ENCODE peak calls at places on chromosome 1, in ten cellular contexts. S, O, V, N, R, F, C, W, B and U are unnamed samples.

GRCh38 chr1:152745289-152745704 is 12.5 kb upstream of the KPRP start:
- DNase-seq in S (no peak), O (no peak), V (no peak), N (peak), R (peak), F (no peak), C (no peak), W (peak), B (no peak), U (no peak)

GRCh38 chr1:44802306-44803061 is 2.3 kb downstream of the PLK3 start:
- DNase-seq in S (no peak), O (no peak), V (no peak), N (no peak), R (no peak), F (no peak), C (no peak), W (no peak), B (peak), U (no peak)

GRCh38 chr1:3068400-3069361 is at the start of gene PRDM16:
- DNase-seq in S (no peak), O (peak), V (peak), N (peak), R (no peak), F (no peak), C (peak), W (peak), B (no peak), U (no peak)

GRCh38 chr1:246836647-246837046 is 95.1 kb downstream of the AHCTF1 start:
- DNase-seq in S (no peak), O (no peak), V (no peak), N (no peak), R (no peak), F (no peak), C (no peak), W (no peak), B (no peak), U (no peak)

GRCh38 chr1:92961131-92961895 is at the start of gene DIPK1A:
- DNase-seq in S (peak), O (peak), V (peak), N (peak), R (no peak), F (peak), C (peak), W (peak), B (peak), U (peak)

GRCh38 chr1:167987174-167987573 is 50.3 kb upstream of the MPC2 start:
- DNase-seq in S (no peak), O (no peak), V (no peak), N (no peak), R (no peak), F (no peak), C (no peak), W (no peak), B (no peak), U (no peak)

GRCh38 chr1:231416896-231417295 is 5.2 kb downstream of the EGLN1 start:
- DNase-seq in S (no peak), O (no peak), V (no peak), N (no peak), R (no peak), F (no peak), C (no peak), W (no peak), B (no peak), U (no peak)

GRCh38 chr1:203660069-203660468 is 33.4 kb downstream of the ATP2B4 start:
- DNase-seq in S (no peak), O (no peak), V (no peak), N (no peak), R (no peak), F (no peak), C (no peak), W (no peak), B (no peak), U (no peak)

GRCh38 chr1:37721565-37721964 is 29.2 kb downstream of the CDCA8 start:
- DNase-seq in S (no peak), O (no peak), V (no peak), N (no peak), R (no peak), F (no peak), C (no peak), W (no peak), B (peak), U (no peak)

GRCh38 chr1:26084091-26084561 is 16.7 kb upstream of the TRIM63 start:
- DNase-seq in S (no peak), O (no peak), V (no peak), N (no peak), R (no peak), F (no peak), C (no peak), W (no peak), B (no peak), U (no peak)